ENCODE peak calls at places on chromosomes 3 and 15, in eight cellular contexts. H is GOT3, L is adrenal gland, E is hypothalamus, X is germinal center, U is tibial artery, I is posterior vena cava, P is AG10803. K is an unnamed sample.

GRCh38 chr3:117562000-117562399 is 852.4 kb downstream of the TUSC7 start:
- DNase-seq in E (no peak), U (no peak), I (no peak), X (no peak), P (no peak), H (no peak), L (peak), K (no peak)

GRCh38 chr15:101038327-101039003 is 119.3 kb downstream of the LRRK1 start:
- DNase-seq in H (no peak), X (no peak), I (peak), U (no peak), P (no peak), E (no peak), L (no peak), K (no peak)

GRCh38 chr15:66877558-66878285 is 175.7 kb downstream of the SMAD6 start:
- DNase-seq in E (no peak), U (no peak), L (no peak), H (no peak), P (no peak), X (no peak), I (no peak), K (peak)

GRCh38 chr3:16697437-16698258 is 92.4 kb upstream of the DAZL start:
- DNase-seq in I (no peak), U (no peak), X (peak), H (no peak), L (no peak), E (no peak), P (peak), K (no peak)

GRCh38 chr3:10480871-10481378 is 24.5 kb downstream of the ATP2B2 start:
- DNase-seq in L (no peak), I (no peak), E (no peak), U (no peak), P (no peak), H (no peak), X (no peak), K (no peak)

GRCh38 chr15:75061272-75061671 is 37.9 kb downstream of the PPCDC start:
- DNase-seq in I (no peak), P (peak), H (no peak), L (no peak), X (no peak), E (no peak), U (no peak), K (peak)

GRCh38 chr15:42273900-42274692 is 863 bp upstream of the TMEM87A start:
- DNase-seq in U (peak), X (peak), H (no peak), I (peak), P (peak), L (peak), E (peak), K (peak)

GRCh38 chr15:64742385-64742784 is 33.0 kb downstream of the RBPMS2 start:
- DNase-seq in U (no peak), I (no peak), L (no peak), H (no peak), X (no peak), E (no peak), P (no peak), K (no peak)

GRCh38 chr15:95684693-95685115 is 645.8 kb upstream of the NR2F2 start:
- DNase-seq in I (no peak), P (peak), L (no peak), E (no peak), H (no peak), U (no peak), X (no peak), K (no peak)

GRCh38 chr3:98600412-98601095 is 7.1 kb upstream of the CPOX start:
- DNase-seq in L (no peak), P (no peak), X (no peak), H (no peak), U (no peak), I (no peak), E (no peak), K (peak)

K was measured in GM10248.